ENCODE peak calls at places on chromosome 9, in four cellular contexts. J is GM06990, P is GM10248, Q is transverse colon. D is an unnamed sample.

GRCh38 chr9:88056876-88057275 is 81.4 kb downstream of the SPATA31C2 start:
- DNase-seq in J (no peak), P (no peak), Q (no peak), D (no peak)

GRCh38 chr9:17906204-17906840 is 327.5 kb downstream of the SH3GL2 start:
- DNase-seq in J (peak), P (peak), Q (peak), D (no peak)

GRCh38 chr9:134800791-134801339 is 79.7 kb upstream of the FCN2 start:
- DNase-seq in J (no peak), P (no peak), Q (no peak), D (no peak)

GRCh38 chr9:85108229-85108628 is 438.7 kb downstream of the NTRK2 start:
- DNase-seq in J (no peak), P (no peak), Q (no peak), D (no peak)

GRCh38 chr9:73536403-73536802 is 384.7 kb downstream of the ANXA1 start:
- DNase-seq in J (no peak), P (no peak), Q (no peak), D (peak)

GRCh38 chr9:114856210-114856941 is 50.5 kb upstream of the TNFSF15 start:
- DNase-seq in J (no peak), P (no peak), Q (no peak), D (peak)

GRCh38 chr9:103245369-103245768 is 250.2 kb downstream of the CYLC2 start:
- DNase-seq in J (no peak), P (no peak), Q (no peak), D (no peak)

GRCh38 chr9:106717686-106718085 is 145.3 kb upstream of the ZNF462 start:
- DNase-seq in J (no peak), P (no peak), Q (no peak), D (peak)

GRCh38 chr9:78539188-78539587 is 242.3 kb downstream of the PSAT1 start:
- DNase-seq in J (no peak), P (no peak), Q (no peak), D (no peak)

GRCh38 chr9:130276121-130276520 is 10.6 kb downstream of the HMCN2 start:
- DNase-seq in J (no peak), P (no peak), Q (no peak), D (no peak)

GRCh38 chr9:4141201-4141750 is 158.6 kb downstream of the GLIS3 start:
- DNase-seq in J (no peak), P (no peak), Q (no peak), D (no peak)

GRCh38 chr9:70883056-70883455 is 238.4 kb downstream of the TRPM3 start:
- DNase-seq in J (no peak), P (no peak), Q (no peak), D (no peak)

GRCh38 chr9:131608469-131609115 is 63.3 kb downstream of the PRRT1B start:
- DNase-seq in J (no peak), P (no peak), Q (peak), D (peak)

GRCh38 chr9:21754741-21755140 is 47.7 kb upstream of the MTAP start:
- DNase-seq in J (no peak), P (no peak), Q (no peak), D (peak)

GRCh38 chr9:102403514-102403913 is 591.6 kb upstream of the CYLC2 start:
- DNase-seq in J (no peak), P (no peak), Q (no peak), D (no peak)

GRCh38 chr9:23829580-23830458 is 3.8 kb upstream of the ELAVL2 start:
- DNase-seq in J (no peak), P (no peak), Q (no peak), D (no peak)

GRCh38 chr9:87280421-87280820 is 217.2 kb upstream of the DAPK1 start:
- DNase-seq in J (no peak), P (no peak), Q (no peak), D (no peak)

GRCh38 chr9:109769250-109769649 is 10.7 kb upstream of the PALM2AKAP2 start:
- DNase-seq in J (no peak), P (no peak), Q (no peak), D (no peak)

GRCh38 chr9:132401791-132402190 is 4.8 kb downstream of the TTF1 start:
- DNase-seq in J (no peak), P (no peak), Q (no peak), D (no peak)

GRCh38 chr9:20604561-20604960 is 17.7 kb downstream of the MLLT3 start:
- DNase-seq in J (peak), P (peak), Q (no peak), D (no peak)

GRCh38 chr9:123365287-123365880 is 9.4 kb downstream of the CRB2 start:
- DNase-seq in J (no peak), P (no peak), Q (no peak), D (no peak)
- TF ChIP-seq CTCF in J (peak), P (no peak), Q (peak), D (no peak)

GRCh38 chr9:75889977-75890540 is 414 bp upstream of the PCSK5 start:
- DNase-seq in J (no peak), P (peak), Q (peak), D (no peak)

GRCh38 chr9:75892168-75892901 is 1.9 kb downstream of the PCSK5 start:
- DNase-seq in J (no peak), P (no peak), Q (peak), D (no peak)

GRCh38 chr9:75891277-75892167 is 1.0 kb downstream of the PCSK5 start:
- DNase-seq in J (no peak), P (peak), Q (peak), D (no peak)

GRCh38 chr9:75889577-75889976 is 896 bp upstream of the PCSK5 start:
- DNase-seq in J (no peak), P (peak), Q (peak), D (no peak)

DNA sequence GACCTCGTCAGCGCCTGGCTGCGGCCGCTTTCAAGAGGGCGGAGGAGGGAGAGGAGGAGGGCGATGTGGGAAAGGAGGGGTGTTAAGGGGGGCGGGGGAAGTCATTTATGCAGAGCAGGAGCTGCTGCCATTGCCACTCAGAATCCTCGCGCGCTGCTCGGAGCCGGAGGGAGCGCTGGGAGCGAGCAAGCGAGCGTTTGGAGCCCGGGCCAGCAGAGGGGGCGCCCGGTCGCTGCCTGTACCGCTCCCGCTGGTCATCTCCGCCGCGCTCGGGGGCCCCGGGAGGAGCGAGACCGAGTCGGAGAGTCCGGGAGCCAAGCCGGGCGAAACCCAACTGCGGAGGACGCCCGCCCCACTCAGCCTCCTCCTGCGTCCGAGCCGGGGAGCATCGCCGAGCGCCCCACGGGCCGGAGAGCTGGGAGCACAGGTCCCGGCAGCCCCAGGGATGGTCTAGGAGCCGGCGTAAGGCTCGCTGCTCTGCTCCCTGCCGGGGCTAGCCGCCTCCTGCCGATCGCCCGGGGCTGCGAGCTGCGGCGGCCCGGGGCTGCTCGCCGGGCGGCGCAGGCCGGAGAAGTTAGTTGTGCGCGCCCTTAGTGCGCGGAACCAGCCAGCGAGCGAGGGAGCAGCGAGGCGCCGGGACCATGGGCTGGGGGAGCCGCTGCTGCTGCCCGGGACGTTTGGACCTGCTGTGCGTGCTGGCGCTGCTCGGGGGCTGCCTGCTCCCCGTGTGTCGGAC is at the start of gene PCSK5:
- DNase-seq in J (peak), P (peak), Q (peak), D (peak)
- TF ChIP-seq CTCF in J (peak), P (no peak), Q (peak), D (no peak)

GRCh38 chr9:91408475-91408874 is 15.2 kb downstream of the NFIL3 start:
- DNase-seq in J (no peak), P (no peak), Q (no peak), D (no peak)

GRCh38 chr9:91407580-91408275 is 15.9 kb downstream of the NFIL3 start:
- DNase-seq in J (no peak), P (no peak), Q (no peak), D (no peak)

GRCh38 chr9:91415290-91415689 is 8.3 kb downstream of the NFIL3 start:
- DNase-seq in J (no peak), P (peak), Q (no peak), D (no peak)

GRCh38 chr9:91412895-91413294 is 10.7 kb downstream of the NFIL3 start:
- DNase-seq in J (no peak), P (no peak), Q (no peak), D (no peak)

DNA sequence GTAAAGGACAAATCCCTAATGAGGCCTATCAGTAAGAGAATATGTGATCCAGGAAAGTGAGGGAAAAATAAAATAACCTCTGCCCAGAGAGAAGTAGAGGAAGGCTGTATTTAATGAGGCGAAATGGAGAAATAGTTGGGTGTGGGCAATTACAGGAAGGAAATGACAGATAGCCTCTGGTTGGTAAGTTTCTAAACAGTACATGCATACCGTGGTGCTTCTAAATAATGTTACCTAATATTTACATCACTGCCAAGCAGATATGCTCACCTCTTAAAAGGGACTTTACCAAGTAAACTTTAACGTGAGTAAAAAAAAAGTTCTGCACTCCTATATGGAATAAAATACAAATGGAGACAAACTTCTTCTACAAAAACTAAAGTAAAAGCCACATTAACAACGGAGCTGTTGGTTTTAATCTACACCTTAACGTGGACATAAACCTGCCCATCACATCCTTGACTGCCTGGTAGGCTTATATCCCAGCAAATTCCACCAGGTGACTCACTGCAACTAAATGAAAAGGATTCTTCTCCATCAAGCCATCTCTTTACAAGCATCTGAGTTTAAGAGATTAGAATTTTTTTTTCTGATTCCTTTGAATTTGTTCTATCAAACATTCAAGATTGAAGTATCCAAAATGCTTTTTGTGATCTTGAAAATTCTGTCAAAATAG is 12.4 kb downstream of the NFIL3 start:
- DNase-seq in J (no peak), P (no peak), Q (no peak), D (peak)
- TF ChIP-seq CTCF in J (no peak), P (no peak), Q (no peak), D (no peak)

GRCh38 chr9:125428060-125428481 is 166.4 kb downstream of the GAPVD1 start:
- DNase-seq in J (peak), P (peak), Q (no peak), D (no peak)
- TF ChIP-seq CTCF in J (peak), P (peak), Q (peak), D (peak)

GRCh38 chr9:136726631-136727191 is 14.3 kb downstream of the DIPK1B start:
- DNase-seq in J (no peak), P (peak), Q (no peak), D (no peak)
- TF ChIP-seq CTCF in J (peak), P (peak), Q (peak), D (peak)

D was measured in RWPE1.